ENCODE peak calls at places on chromosomes 1 and 21, in five cellular contexts. L is neural progenitor cell, P is brain microvascular endothelial cell, I is uterus, D is vagina. T is an unnamed sample.
A peak's percentile ranks its signal among the peaks of the same experiment; 100 is the strongest.

GRCh38 chr21:34022557-34023335 is 50.6 kb upstream of the MRPS6 start:
- DNase-seq in L (peak; percentile 22), P (no peak), I (no peak), D (no peak), T (no peak)

GRCh38 chr1:39481289-39481688 is 10.1 kb upstream of the BMP8A start:
- DNase-seq in L (no peak), P (no peak), I (no peak), D (no peak), T (no peak)

GRCh38 chr1:197691816-197692215 is 83.5 kb downstream of the DENND1B start:
- DNase-seq in L (no peak), P (no peak), I (no peak), D (no peak), T (no peak)

GRCh38 chr1:1665815-1666251 is 7.0 kb upstream of the CDK11B start:
- DNase-seq in L (peak; percentile 60), P (no peak), I (no peak), D (no peak), T (no peak)

GRCh38 chr1:219113261-219113660 is 60.4 kb upstream of the LYPLAL1 start:
- DNase-seq in L (no peak), P (no peak), I (no peak), D (no peak), T (no peak)

GRCh38 chr21:41523175-41523574 is 15.2 kb upstream of the TMPRSS2 start:
- DNase-seq in L (no peak), P (no peak), I (no peak), D (no peak), T (no peak)

GRCh38 chr1:172851077-172851476 is 192.2 kb downstream of the FASLG start:
- DNase-seq in L (peak; percentile 10), P (no peak), I (no peak), D (no peak), T (no peak)

GRCh38 chr1:24392604-24392946 is 21.0 kb downstream of the STPG1 start:
- DNase-seq in L (no peak), P (no peak), I (no peak), D (no peak), T (no peak)

GRCh38 chr1:175023043-175023921 is at the start of gene MRPS14:
- DNase-seq in L (peak; percentile 97), P (peak; percentile 99), I (peak; percentile 99), D (peak; percentile 98), T (peak; percentile 91)

GRCh38 chr1:2314803-2315710 is 76.3 kb downstream of the MORN1 start:
- DNase-seq in L (peak; percentile 79), P (no peak), I (peak; percentile 71), D (no peak), T (no peak)

GRCh38 chr1:204335085-204335484 is 24.6 kb downstream of the PLEKHA6 start:
- DNase-seq in L (no peak), P (no peak), I (no peak), D (no peak), T (no peak)

GRCh38 chr1:45266151-45266801 is 59.9 kb upstream of the ZSWIM5 start:
- DNase-seq in L (no peak), P (peak; percentile 97), I (peak; percentile 76), D (no peak), T (peak; percentile 30)

GRCh38 chr1:208934933-208935332 is 648.6 kb upstream of the CAMK1G start:
- DNase-seq in L (no peak), P (no peak), I (no peak), D (no peak), T (no peak)

GRCh38 chr1:27823784-27824183 is 6.8 kb upstream of the PPP1R8 start:
- DNase-seq in L (no peak), P (no peak), I (no peak), D (no peak), T (no peak)

GRCh38 chr21:37503848-37504467 is 137.4 kb downstream of the DYRK1A start:
- DNase-seq in L (peak; percentile 8), P (peak; percentile 35), I (no peak), D (no peak), T (no peak)

DNA sequence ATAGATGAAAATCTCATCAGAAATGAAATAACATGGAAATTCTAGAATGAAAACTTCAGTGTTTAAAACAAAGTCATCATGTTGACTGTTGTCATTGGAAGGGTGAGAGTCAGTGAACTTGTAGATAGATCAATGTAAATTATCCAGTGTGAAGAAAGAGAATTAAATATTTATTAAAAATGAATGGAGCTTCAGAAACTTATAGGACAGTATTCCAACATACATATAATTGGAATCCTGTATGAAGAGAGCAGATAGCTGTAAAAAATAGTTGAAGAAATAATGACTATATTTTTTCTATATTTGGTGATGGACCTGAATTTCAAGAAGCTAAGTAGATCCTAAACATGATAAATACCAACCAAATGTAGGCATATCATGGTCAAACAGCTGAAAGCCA is 60.0 kb downstream of the MAN1A2 start:
- DNase-seq in L (no peak), P (no peak), I (no peak), D (no peak), T (no peak)
- H3K4me3 ChIP-seq in L (no peak overlapping the region), P (no peak overlapping the region), I (no peak overlapping the region), D (no peak overlapping the region), T (no peak overlapping the region)

DNA sequence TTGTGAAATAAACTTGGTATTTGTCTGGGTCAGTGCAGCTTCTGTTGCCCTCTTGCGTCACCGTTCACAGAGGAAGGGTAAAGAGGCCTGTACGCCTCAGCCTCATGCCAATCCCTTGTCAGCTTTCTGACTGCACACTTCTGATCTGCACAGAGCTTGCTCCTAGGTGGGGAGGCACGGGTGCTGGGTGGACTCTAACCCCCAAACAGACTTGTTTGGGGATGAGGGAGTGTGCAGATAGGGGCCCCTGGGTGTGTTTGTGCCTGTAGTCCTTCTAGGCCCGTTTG is 803 bp upstream of the B4GALT2 start:
- DNase-seq in L (no peak), P (no peak), I (no peak), D (no peak), T (no peak)
- TF ChIP-seq CTCF in L (no peak), P (no peak), I (no peak), D (no peak), T (no peak)

GRCh38 chr1:21685944-21686678 is 17.0 kb upstream of the RAP1GAP start:
- DNase-seq in L (no peak), P (no peak), I (no peak), D (no peak), T (no peak)

GRCh38 chr1:21681426-21681825 is 12.3 kb upstream of the RAP1GAP start:
- DNase-seq in L (no peak), P (no peak), I (no peak), D (no peak), T (no peak)

GRCh38 chr1:21691739-21692138 is 22.6 kb upstream of the RAP1GAP start:
- DNase-seq in L (no peak), P (no peak), I (no peak), D (no peak), T (no peak)

GRCh38 chr1:21689531-21690165 is 20.5 kb upstream of the RAP1GAP start:
- DNase-seq in L (no peak), P (no peak), I (no peak), D (no peak), T (no peak)

DNA sequence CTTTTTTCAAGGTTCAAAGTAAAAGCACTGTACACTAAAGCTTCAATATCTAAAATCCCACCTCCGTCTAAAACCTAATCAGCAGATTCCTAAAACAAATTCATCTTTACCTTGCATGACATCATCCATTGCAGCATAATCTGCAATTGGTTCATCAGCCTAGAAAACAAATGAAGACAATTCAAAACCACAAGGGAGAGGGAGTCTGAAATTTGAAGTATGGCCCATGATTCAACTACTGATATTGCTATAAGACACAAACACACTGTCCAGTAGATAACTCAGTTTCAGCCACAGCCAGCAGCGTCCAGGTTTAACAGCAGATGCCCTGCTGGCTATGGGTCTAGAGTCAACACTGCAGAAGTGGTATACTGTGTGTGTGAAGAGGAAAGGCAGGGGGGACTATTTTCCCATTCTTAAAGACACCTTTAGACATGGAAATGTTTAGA is 17.9 kb upstream of the RAP1GAP start:
- DNase-seq in L (no peak), P (no peak), I (no peak), D (no peak), T (no peak)
- H3K4me3 ChIP-seq in L (no peak overlapping the region), P (no peak overlapping the region), I (no peak overlapping the region), D (no peak overlapping the region), T (no peak overlapping the region)

GRCh38 chr1:225449774-225450173 is 21.9 kb upstream of the LBR start:
- DNase-seq in L (no peak), P (no peak), I (no peak), D (no peak), T (no peak)

GRCh38 chr1:225451340-225451739 is 23.5 kb upstream of the LBR start:
- DNase-seq in L (no peak), P (no peak), I (peak; percentile 3), D (no peak), T (no peak)

GRCh38 chr1:225454067-225454618 is 26.3 kb upstream of the LBR start:
- DNase-seq in L (no peak), P (no peak), I (no peak), D (no peak), T (no peak)

GRCh38 chr1:225450491-225451191 is 22.8 kb upstream of the LBR start:
- DNase-seq in L (no peak), P (no peak), I (peak; percentile 7), D (no peak), T (no peak)

DNA sequence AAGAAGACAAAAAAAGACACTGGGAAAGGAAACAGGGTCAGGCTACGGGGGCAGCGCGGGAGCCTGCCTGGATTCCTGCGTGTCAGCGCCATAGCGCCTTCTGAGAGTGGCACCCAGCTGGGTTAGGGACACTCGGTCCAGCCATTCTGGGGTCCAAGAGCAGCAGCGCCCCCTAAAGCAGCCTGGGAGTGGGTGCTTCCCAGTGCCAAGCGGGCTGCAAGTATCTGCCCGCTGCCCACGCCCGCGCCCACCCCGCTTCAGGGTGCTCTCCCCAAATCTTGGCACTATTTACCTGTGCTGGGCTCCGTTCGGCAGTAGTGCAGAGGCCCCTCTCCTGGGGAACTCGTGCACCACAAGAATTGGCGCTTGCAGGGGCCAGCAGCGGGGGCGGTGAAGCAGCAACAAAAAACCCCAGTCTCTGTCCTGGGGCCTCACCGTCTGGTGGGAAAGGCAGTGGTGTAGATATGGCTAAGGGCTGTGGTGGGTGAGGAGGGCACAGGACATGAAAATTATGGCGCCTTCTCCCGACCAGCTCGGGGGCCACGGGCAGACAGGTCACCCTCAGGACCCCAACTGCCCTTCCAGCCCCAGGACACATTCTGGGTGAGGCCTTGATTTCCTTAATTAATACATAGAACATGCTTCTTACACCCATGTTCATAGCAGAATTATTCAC is 24.1 kb upstream of the LBR start:
- DNase-seq in L (peak; percentile 27), P (no peak), I (no peak), D (no peak), T (no peak)
- TF ChIP-seq CTCF in L (no peak), P (no peak), I (no peak), D (no peak), T (no peak)

GRCh38 chr1:155256101-155256852 is 994 bp upstream of the ENTREP3 start:
- DNase-seq in L (no peak), P (no peak), I (no peak), D (no peak), T (no peak)
- H3K4me3 ChIP-seq in L (no peak overlapping the region), P (no peak overlapping the region), I (no peak overlapping the region), D (peak overlapping the region; percentile 86), T (peak overlapping the region; percentile 89)

GRCh38 chr1:22527122-22527521 is 36.2 kb upstream of the EPHA8 start:
- DNase-seq in L (no peak), P (no peak), I (no peak), D (no peak), T (no peak)
- TF ChIP-seq CTCF in L (no peak), P (peak; percentile 10), I (no peak), D (no peak), T (no peak)

T was measured in epithelial cell of proximal tubule.